ENCODE peak calls at places on chromosomes 3 and 15, in nine cellular contexts. T is prostate gland; Y is CD4-positive, alpha-beta T cell; R is heart left ventricle; A is cardiac fibroblast; V is Peyer's patch; W is ovary; P is astrocyte; S is neural progenitor cell. X is an unnamed sample.

GRCh38 chr15:63948436-63948835 is 97.8 kb downstream of the DAPK2 start:
- DNase-seq in S (no peak), Y (no peak), R (no peak), T (no peak), P (no peak), A (no peak), V (no peak), W (no peak), X (no peak)

GRCh38 chr15:81133782-81134461 is at the start of gene CFAP161:
- DNase-seq in S (peak; percentile 97), P (peak; percentile 50), V (no peak), Y (no peak), R (peak; percentile 76), A (peak; percentile 77), W (peak; percentile 86), T (peak; percentile 49), X (peak; percentile 80)

GRCh38 chr3:144358191-144358590 is 386.6 kb downstream of the DIPK2A start:
- DNase-seq in T (no peak), V (no peak), R (no peak), A (no peak), Y (no peak), W (no peak), P (no peak), S (peak; percentile 3), X (no peak)

GRCh38 chr15:99343836-99344551 is 92.7 kb downstream of the LRRC28 start:
- DNase-seq in T (no peak), P (no peak), W (peak; percentile 24), S (peak; percentile 54), V (peak; percentile 38), R (peak; percentile 52), Y (peak; percentile 51), A (peak; percentile 26), X (no peak)

GRCh38 chr3:72957303-72957702 is 39.3 kb upstream of the PPP4R2 start:
- DNase-seq in A (peak; percentile 22), P (no peak), T (no peak), Y (no peak), S (peak; percentile 81), V (no peak), W (no peak), R (no peak), X (no peak)

GRCh38 chr3:138686771-138687221 is 78.2 kb downstream of the FAIM start:
- DNase-seq in S (no peak), T (no peak), R (no peak), A (peak; percentile 86), V (no peak), W (no peak), P (peak; percentile 94), Y (no peak), X (no peak)

GRCh38 chr15:68641376-68641775 is 62.6 kb downstream of the CORO2B start:
- DNase-seq in P (no peak), R (no peak), V (no peak), W (no peak), T (no peak), Y (no peak), S (no peak), A (no peak), X (no peak)

GRCh38 chr15:98308117-98308516 is 340.2 kb upstream of the IGF1R start:
- DNase-seq in A (no peak), T (no peak), Y (no peak), W (no peak), S (no peak), R (no peak), P (no peak), V (no peak), X (no peak)

GRCh38 chr3:50611464-50612233 is at the start of gene CISH:
- DNase-seq in Y (peak; percentile 87), W (peak; percentile 96), V (peak; percentile 92), R (peak; percentile 97), A (peak; percentile 99), S (peak; percentile 97), P (peak; percentile 77), T (peak; percentile 91), X (peak; percentile 97)

GRCh38 chr3:71309342-71309741 is 274.2 kb downstream of the FOXP1 start:
- DNase-seq in Y (peak; percentile 21), R (no peak), W (no peak), T (no peak), A (no peak), S (no peak), P (peak; percentile 23), V (no peak), X (no peak)

GRCh38 chr15:70783610-70784021 is 20.3 kb upstream of the UACA start:
- DNase-seq in A (peak; percentile 54), V (no peak), W (no peak), R (no peak), S (no peak), P (peak; percentile 75), Y (no peak), T (no peak), X (no peak)

GRCh38 chr3:59749291-59749690 is 699.5 kb upstream of the CFAP20DC start:
- DNase-seq in A (no peak), T (no peak), V (peak; percentile 18), R (no peak), W (no peak), S (no peak), Y (no peak), P (no peak), X (no peak)

GRCh38 chr15:96171842-96172241 is 158.7 kb upstream of the NR2F2 start:
- DNase-seq in W (no peak), V (no peak), A (no peak), P (peak; percentile 43), Y (no peak), S (peak; percentile 21), R (no peak), T (no peak), X (no peak)

GRCh38 chr3:68972358-68972979 is 40.1 kb upstream of the TAFA4 start:
- DNase-seq in R (peak; percentile 17), W (peak; percentile 43), P (peak; percentile 23), A (peak; percentile 71), T (peak; percentile 23), S (peak; percentile 92), V (no peak), Y (peak; percentile 5), X (peak; percentile 41)

GRCh38 chr3:113514265-113514769 is 639 bp downstream of the SPICE1 start:
- DNase-seq in S (no peak), V (no peak), Y (no peak), A (peak; percentile 5), W (no peak), R (no peak), P (peak; percentile 8), T (no peak), X (no peak)

GRCh38 chr3:13281657-13282527 is 138.2 kb downstream of the NUP210 start:
- DNase-seq in T (peak; percentile 35), R (peak; percentile 78), P (no peak), A (no peak), Y (no peak), V (no peak), S (peak; percentile 63), W (no peak), X (peak; percentile 73)

GRCh38 chr3:43425829-43426228 is 139.5 kb downstream of the SNRK start:
- DNase-seq in T (no peak), A (no peak), P (no peak), S (no peak), V (no peak), R (no peak), W (no peak), Y (no peak), X (no peak)

GRCh38 chr3:135362889-135363288 is 567.8 kb downstream of the EPHB1 start:
- DNase-seq in Y (no peak), V (no peak), R (no peak), W (no peak), P (no peak), A (no peak), S (no peak), T (no peak), X (no peak)

GRCh38 chr3:135366816-135367215 is 571.8 kb downstream of the EPHB1 start:
- DNase-seq in R (no peak), V (no peak), S (no peak), A (no peak), W (no peak), P (no peak), T (no peak), Y (no peak), X (no peak)

GRCh38 chr3:135368781-135369180 is 573.7 kb downstream of the EPHB1 start:
- DNase-seq in R (no peak), P (no peak), Y (no peak), W (no peak), S (no peak), T (no peak), V (no peak), A (no peak), X (no peak)

DNA sequence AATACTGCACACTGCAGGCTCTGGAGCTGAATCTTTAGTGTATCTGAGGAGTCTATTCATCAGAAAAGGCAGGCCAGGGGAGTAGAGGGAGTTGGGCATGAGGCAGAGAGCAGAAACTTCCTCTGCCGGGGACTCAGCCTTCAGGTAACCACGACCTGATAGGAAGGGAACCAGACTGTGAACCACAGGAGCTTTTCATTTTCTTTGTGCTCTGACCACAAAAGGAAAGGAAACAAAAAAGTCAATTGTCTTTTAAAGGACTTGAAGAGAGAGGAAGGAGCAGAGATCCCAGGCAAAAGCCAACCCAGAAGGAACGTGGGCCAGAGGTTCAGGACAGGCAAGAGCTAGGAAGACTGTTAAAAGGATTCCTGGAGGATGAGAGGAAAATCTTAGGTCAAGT is 573.3 kb downstream of the EPHB1 start:
- DNase-seq in P (no peak), S (peak; percentile 12), T (no peak), W (no peak), V (no peak), A (no peak), R (no peak), Y (no peak), X (no peak)
- TF ChIP-seq CTCF in P (no peak), S (no peak), T (no peak), W (no peak), V (no peak), A (no peak), R (no peak), Y (no peak), X (no peak)

DNA sequence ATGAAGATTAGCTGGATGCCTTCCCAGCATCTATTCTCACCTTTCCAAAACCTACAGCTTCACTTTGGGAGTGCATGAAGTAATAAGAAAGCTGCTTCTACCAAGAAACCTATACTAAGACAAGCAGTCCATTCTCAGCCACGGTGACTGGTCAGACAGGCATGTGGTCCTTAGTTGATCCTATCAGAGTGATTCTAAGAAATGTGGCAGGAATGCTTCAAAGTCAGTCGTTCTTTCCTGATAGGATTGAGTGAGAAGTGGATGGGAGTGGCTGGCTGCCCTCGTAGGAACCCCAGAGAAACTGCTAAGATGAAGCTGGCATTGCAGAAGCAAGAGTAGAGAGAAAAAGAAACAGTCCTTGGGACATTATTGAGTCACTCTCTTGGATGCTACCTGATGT is 16.6 kb downstream of the FOXB1 start:
- DNase-seq in P (no peak), S (no peak), V (no peak), W (no peak), T (no peak), R (no peak), A (no peak), Y (no peak), X (no peak)
- TF ChIP-seq CTCF in P (no peak), S (no peak), V (no peak), W (no peak), T (no peak), R (no peak), A (no peak), Y (no peak), X (no peak)

GRCh38 chr3:11774296-11774877 is 72.3 kb downstream of the TAMM41 start:
- DNase-seq in W (no peak), T (peak; percentile 71), P (no peak), A (peak; percentile 49), S (peak; percentile 79), R (peak; percentile 15), V (no peak), Y (no peak), X (peak; percentile 42)
- TF ChIP-seq CTCF in W (no peak), T (peak; percentile 55), P (peak; percentile 39), A (peak; percentile 61), S (peak; percentile 74), R (peak; percentile 39), V (peak; percentile 45), Y (no peak), X (no peak)

GRCh38 chr15:34514251-34514760 is 69.1 kb downstream of the GOLGA8B start:
- DNase-seq in T (peak; percentile 14), A (peak; percentile 7), Y (no peak), P (no peak), S (peak; percentile 64), R (peak; percentile 50), W (peak; percentile 69), V (no peak), X (peak; percentile 39)
- TF ChIP-seq CTCF in T (no peak), A (no peak), Y (no peak), P (no peak), S (no peak), R (no peak), W (no peak), V (no peak), X (no peak)

X was measured in pancreas.